ENCODE peak calls at places on chromosomes 6 and 20, in five cellular contexts. D is heart right ventricle, H is adipocyte, Y is body of pancreas, O is tibial artery. Z is an unnamed sample. For H3K36me3 and H3K4me1, the result is how much of the 10 kb centered on the place peaks cover.

GRCh38 chr6:7196685-7197283 is 89.0 kb downstream of the RREB1 start:
- DNase-seq in O (no peak), H (no peak), Y (no peak), D (no peak), Z (no peak)

GRCh38 chr6:116210750-116211425 is 43.0 kb downstream of the TSPYL4 start:
- DNase-seq in H (peak), O (no peak), D (peak), Y (no peak), Z (peak)

GRCh38 chr20:52937701-52938100 is 34.5 kb upstream of the TSHZ2 start:
- DNase-seq in Y (no peak), H (no peak), O (no peak), D (no peak), Z (peak)

GRCh38 chr6:100366419-100366818 is 98.3 kb downstream of the SIM1 start:
- DNase-seq in Y (no peak), H (no peak), O (no peak), D (no peak), Z (peak)

GRCh38 chr6:2658788-2659187 is 91.9 kb downstream of the MYLK4 start:
- DNase-seq in O (no peak), D (no peak), H (no peak), Y (no peak), Z (no peak)

GRCh38 chr20:50146732-50147662 is 6.5 kb downstream of the PEDS1 start:
- DNase-seq in Y (peak), D (no peak), O (peak), H (peak), Z (no peak)

GRCh38 chr6:143549221-143549620 is 37.7 kb upstream of the FUCA2 start:
- DNase-seq in O (no peak), H (no peak), Y (no peak), D (no peak), Z (no peak)

GRCh38 chr6:161480416-161481165 is 206.7 kb upstream of the AGPAT4 start:
- DNase-seq in Y (no peak), H (no peak), O (no peak), D (no peak), Z (no peak)

GRCh38 chr6:117143647-117144046 is 121.7 kb upstream of the VGLL2 start:
- DNase-seq in D (no peak), H (no peak), O (no peak), Y (no peak), Z (no peak)

GRCh38 chr6:46704562-46704961 is 16.9 kb downstream of the TDRD6 start:
- DNase-seq in O (no peak), Y (peak), H (peak), D (no peak), Z (peak)

GRCh38 chr6:148200302-148200701 is 142.3 kb upstream of the SASH1 start:
- DNase-seq in Y (peak), D (peak), O (no peak), H (no peak), Z (peak)

GRCh38 chr6:162964703-162965140 is 236.9 kb downstream of the PACRG start:
- DNase-seq in D (no peak), H (peak), Y (peak), O (no peak), Z (peak)

GRCh38 chr6:6825986-6826901 is 237.7 kb downstream of the LY86 start:
- DNase-seq in H (no peak), O (no peak), Y (peak), D (peak), Z (no peak)

GRCh38 chr6:7114744-7115451 is 7.1 kb downstream of the RREB1 start:
- DNase-seq in D (no peak), Y (no peak), H (no peak), O (no peak), Z (peak)

GRCh38 chr6:157898169-157898568 is 75.1 kb downstream of the SNX9 start:
- DNase-seq in Y (no peak), H (no peak), D (no peak), O (no peak), Z (no peak)

GRCh38 chr6:93120154-93120742 is 299.1 kb downstream of the EPHA7 start:
- DNase-seq in D (no peak), Y (no peak), O (no peak), H (no peak), Z (no peak)

GRCh38 chr6:113495521-113495920 is 361.6 kb upstream of the MARCKS start:
- DNase-seq in D (no peak), H (peak), O (no peak), Y (no peak), Z (no peak)

GRCh38 chr20:32040142-32040953 is 11.7 kb upstream of the HCK start:
- DNase-seq in D (peak), Y (peak), O (peak), H (no peak), Z (no peak)

GRCh38 chr6:159959976-159960384 is 8.9 kb upstream of the IGF2R start:
- DNase-seq in Y (no peak), D (no peak), O (no peak), H (peak), Z (no peak)

GRCh38 chr20:4522310-4522709 is 199.4 kb upstream of the PRND start:
- DNase-seq in D (no peak), O (no peak), H (no peak), Y (no peak), Z (no peak)

GRCh38 chr6:43900560-43901329 is 130.7 kb downstream of the VEGFA start:
- DNase-seq in H (no peak), D (no peak), Y (no peak), O (no peak), Z (no peak)

DNA sequence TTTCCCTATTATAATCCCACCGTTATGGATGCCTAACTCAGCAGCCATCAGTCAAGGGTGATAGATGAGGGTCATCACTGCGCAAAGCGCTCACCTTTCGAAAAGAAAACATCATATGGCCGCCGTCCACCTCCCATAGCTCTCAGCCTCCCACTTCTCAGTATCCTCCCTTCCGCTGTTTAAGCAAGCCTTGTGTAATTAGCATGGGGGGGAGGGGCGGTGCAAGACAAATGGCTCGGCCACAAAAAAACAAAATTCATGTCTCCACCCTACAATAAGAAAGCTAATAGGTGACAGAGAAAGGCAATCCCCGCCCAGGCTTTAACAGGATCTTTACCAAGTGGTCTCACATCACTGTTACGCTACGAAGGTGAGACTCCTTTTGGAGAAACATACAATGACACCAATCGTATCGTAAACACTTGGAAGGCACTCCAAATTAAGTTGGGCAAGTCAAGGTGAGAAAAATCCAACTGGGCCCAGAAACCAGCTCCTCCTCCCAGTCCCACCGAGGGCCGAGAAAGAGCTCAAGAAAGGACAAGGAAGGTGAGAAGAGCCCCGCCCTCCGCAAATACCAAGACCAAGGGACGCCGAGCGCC is 645 bp downstream of the DDX39B start:
- DNase-seq in D (no peak), O (no peak), H (peak), Y (peak), Z (peak)
- H3K36me3 ChIP-seq in D (under half), O (under half), H (under half), Y (under half), Z (under half)

GRCh38 chr6:111779660-111780059 is 93.6 kb downstream of the FYN start:
- DNase-seq in O (no peak), Y (no peak), D (no peak), H (no peak), Z (no peak)
- H3K4me1 ChIP-seq in O (under half), Y (under half), D (half or more), H (under half), Z (under half)

GRCh38 chr6:131914967-131915751 is 36.0 kb downstream of the CCN2 start:
- DNase-seq in D (no peak), O (peak), Y (peak), H (peak), Z (peak)
- H3K36me3 ChIP-seq in D (under half), O (under half), Y (under half), H (under half), Z (under half)

GRCh38 chr6:40373267-40373666 is 213.9 kb downstream of the LRFN2 start:
- DNase-seq in H (no peak), O (no peak), D (no peak), Y (no peak), Z (no peak)

GRCh38 chr6:40371095-40371494 is 216.1 kb downstream of the LRFN2 start:
- DNase-seq in H (no peak), O (no peak), D (no peak), Y (no peak), Z (no peak)

GRCh38 chr6:40369028-40369427 is 218.1 kb downstream of the LRFN2 start:
- DNase-seq in H (no peak), O (no peak), Y (no peak), D (no peak), Z (no peak)

GRCh38 chr6:40369891-40370290 is 217.3 kb downstream of the LRFN2 start:
- DNase-seq in D (no peak), O (no peak), Y (no peak), H (no peak), Z (no peak)

GRCh38 chr6:40371621-40372020 is 215.5 kb downstream of the LRFN2 start:
- DNase-seq in Y (no peak), O (no peak), H (no peak), D (no peak), Z (no peak)
- H3K4me1 ChIP-seq in Y (under half), O (under half), H (under half), D (under half), Z (under half)

GRCh38 chr20:62311832-62312661 is 9.2 kb downstream of the ADRM1 start:
- DNase-seq in D (no peak), O (no peak), H (no peak), Y (no peak), Z (no peak)
- H3K36me3 ChIP-seq in D (under half), O (half or more), H (under half), Y (under half), Z (half or more)